ENCODE peak calls at places on chromosomes 6 and 20, in six cellular contexts. R, I, Z, Y, C and X are unnamed samples.

GRCh38 chr6:128803911-128804310 is 79.0 kb upstream of the LAMA2 start:
- DNase-seq in Y (peak), R (no peak), Z (peak), C (no peak), I (no peak), X (peak)

GRCh38 chr6:83378621-83379388 is 52.0 kb downstream of the ME1 start:
- DNase-seq in Z (peak), R (no peak), Y (peak), I (no peak), C (no peak), X (peak)

GRCh38 chr20:59221881-59222238 is 58.2 kb downstream of the ZNF831 start:
- DNase-seq in I (no peak), C (no peak), Y (no peak), Z (no peak), R (no peak), X (no peak)

GRCh38 chr6:125310994-125311649 is 9.4 kb upstream of the HDDC2 start:
- DNase-seq in Z (peak), R (peak), C (peak), Y (peak), I (peak), X (peak)

GRCh38 chr6:25122001-25122400 is 157.2 kb upstream of the CARMIL1 start:
- DNase-seq in I (no peak), Y (peak), Z (peak), C (peak), R (no peak), X (peak)

GRCh38 chr20:40980106-40980827 is 48.4 kb upstream of the TOP1 start:
- DNase-seq in I (no peak), Y (no peak), R (no peak), C (no peak), Z (peak), X (peak)

GRCh38 chr20:61300293-61300692 is 48.2 kb downstream of the CDH4 start:
- DNase-seq in I (no peak), Y (no peak), R (no peak), Z (no peak), C (no peak), X (no peak)

GRCh38 chr20:39016496-39016895 is 54.4 kb downstream of the DHX35 start:
- DNase-seq in I (no peak), R (no peak), Y (no peak), C (no peak), Z (no peak), X (no peak)

GRCh38 chr20:11372831-11373230 is 544.9 kb upstream of the BTBD3 start:
- DNase-seq in Y (no peak), Z (no peak), C (no peak), I (no peak), R (no peak), X (no peak)

GRCh38 chr20:34941224-34941623 is 14.4 kb downstream of the GSS start:
- DNase-seq in I (no peak), Y (peak), R (no peak), Z (no peak), C (no peak), X (no peak)

GRCh38 chr6:167163476-167164011 is 5.8 kb upstream of the GPR31 start:
- DNase-seq in I (peak), C (no peak), Y (no peak), R (no peak), Z (no peak), X (no peak)
- H3K4me3 ChIP-seq in I (peak), C (no peak), Y (no peak), R (no peak), Z (no peak), X (no peak)

GRCh38 chr6:7434672-7435071 is 45.1 kb downstream of the RIOK1 start:
- DNase-seq in R (no peak), Z (no peak), Y (no peak), I (no peak), C (no peak), X (no peak)

GRCh38 chr6:7432391-7433207 is 43.0 kb downstream of the RIOK1 start:
- DNase-seq in Z (no peak), R (no peak), I (no peak), Y (no peak), C (no peak), X (no peak)

GRCh38 chr6:7431594-7432390 is 42.2 kb downstream of the RIOK1 start:
- DNase-seq in Y (peak), R (no peak), I (peak), C (no peak), Z (peak), X (no peak)

GRCh38 chr6:7431241-7431593 is 41.6 kb downstream of the RIOK1 start:
- DNase-seq in C (no peak), Y (no peak), Z (no peak), I (no peak), R (no peak), X (no peak)

GRCh38 chr6:7433211-7433610 is 43.6 kb downstream of the RIOK1 start:
- DNase-seq in Y (no peak), I (no peak), R (no peak), C (no peak), Z (no peak), X (no peak)
- H3K4me3 ChIP-seq in Y (no peak), I (no peak), R (no peak), C (no peak), Z (no peak), X (no peak)

DNA sequence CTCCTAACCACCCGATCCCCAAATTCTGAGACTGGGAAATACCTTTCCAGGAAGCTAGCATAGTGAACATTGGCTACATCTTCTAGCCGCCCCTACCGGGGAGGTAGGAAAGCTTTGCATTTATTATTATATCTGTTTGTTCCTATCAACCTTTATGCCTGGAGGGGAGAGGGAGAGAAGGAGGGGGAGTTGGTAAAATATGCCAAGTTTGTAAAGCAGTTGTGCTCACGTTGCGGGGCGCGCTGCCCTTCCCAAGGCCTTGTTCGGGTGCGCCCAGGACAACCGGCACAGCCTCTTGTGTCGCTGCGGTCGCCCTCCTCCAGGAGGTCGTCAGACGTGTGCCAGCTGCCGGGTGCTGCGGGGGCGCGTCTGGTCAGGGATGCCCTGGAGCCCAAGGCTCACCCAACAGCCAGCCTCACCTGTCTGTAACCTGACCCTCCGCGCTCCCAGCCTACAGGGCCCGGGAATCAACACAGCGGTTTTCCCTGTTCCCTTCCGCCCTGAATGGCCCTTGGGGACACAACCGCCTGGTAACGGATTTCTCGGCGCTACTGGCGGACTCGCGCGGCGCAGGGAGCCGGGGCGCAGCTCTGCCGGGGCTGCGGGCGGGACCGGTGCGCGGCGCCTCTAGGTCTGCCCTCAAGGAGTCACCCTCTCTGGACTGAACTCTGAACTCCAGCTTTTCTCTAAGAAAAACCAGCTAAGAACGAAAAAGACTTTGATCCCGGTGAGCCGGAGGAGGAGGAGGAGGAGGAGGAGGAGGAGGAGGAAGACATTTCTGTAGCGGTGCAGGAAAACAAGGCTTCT is 1.1 kb upstream of the OVOL2 start:
- DNase-seq in R (no peak), Y (no peak), I (peak), C (no peak), Z (no peak), X (no peak)
- H3K4me3 ChIP-seq in R (no peak), Y (no peak), I (peak), C (no peak), Z (no peak), X (no peak)

GRCh38 chr6:37137881-37138568 is 31.9 kb upstream of the PIM1 start:
- DNase-seq in Y (peak), R (peak), C (no peak), I (no peak), Z (peak), X (peak)
- H3K4me3 ChIP-seq in Y (peak), R (peak), C (no peak), I (peak), Z (no peak), X (peak)

GRCh38 chr6:89162047-89162371 is 16.2 kb downstream of the PM20D2 start:
- DNase-seq in C (no peak), Y (no peak), Z (no peak), I (no peak), R (peak), X (no peak)
- H3K4me3 ChIP-seq in C (no peak), Y (no peak), Z (no peak), I (no peak), R (no peak), X (no peak)

DNA sequence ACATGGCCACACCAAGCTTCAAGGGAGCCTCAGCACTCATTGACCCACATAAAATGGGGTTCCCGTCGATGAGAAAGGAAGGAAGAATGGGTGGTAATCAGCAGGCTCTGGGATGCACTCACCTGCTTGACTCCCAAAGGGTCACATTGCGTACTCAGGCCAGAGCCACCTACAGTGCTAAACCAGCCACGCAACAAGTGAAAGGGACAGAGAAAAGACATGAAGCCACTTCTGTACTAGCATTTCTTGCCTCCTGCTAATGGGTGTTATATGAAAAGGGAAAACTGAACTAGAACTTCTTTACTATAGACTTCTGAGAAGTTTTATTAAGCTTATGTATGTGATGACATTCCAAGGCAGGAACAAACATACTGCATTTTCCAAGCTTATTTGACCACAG is 95.9 kb upstream of the GCM1 start:
- DNase-seq in Z (no peak), C (no peak), R (no peak), I (no peak), Y (no peak), X (no peak)
- H3K4me3 ChIP-seq in Z (no peak), C (no peak), R (no peak), I (no peak), Y (no peak), X (no peak)